ENCODE peak calls at places on chromosome 2, in six cellular contexts. K is mesendoderm, O is IMR-90, A is H9, G is trophoblast cell, C is H1. F is an unnamed sample.

GRCh38 chr2:113010088-113010487 is 4.8 kb downstream of the IL36A start:
- DNase-seq in K (peak; percentile 1), O (peak; percentile 2), A (no peak), G (peak; percentile 17), C (no peak), F (no peak)

GRCh38 chr2:185108588-185108987 is 510.3 kb downstream of the ZNF804A start:
- DNase-seq in K (peak; percentile 4), O (no peak), A (no peak), G (no peak), C (no peak), F (no peak)

GRCh38 chr2:62415019-62415431 is 91.0 kb downstream of the TMEM17 start:
- DNase-seq in K (no peak), O (no peak), A (no peak), G (no peak), C (no peak), F (no peak)

GRCh38 chr2:43454791-43455190 is 141.0 kb downstream of the THADA start:
- DNase-seq in K (no peak), O (no peak), A (no peak), G (no peak), C (no peak), F (no peak)

GRCh38 chr2:84906900-84907714 is 1.7 kb downstream of the TMSB10 start:
- DNase-seq in K (peak; percentile 92), O (peak; percentile 75), A (peak; percentile 63), G (peak; percentile 82), C (no peak), F (peak; percentile 61)

GRCh38 chr2:209986405-209986804 is 16.0 kb upstream of the RPE start:
- DNase-seq in K (no peak), O (no peak), A (no peak), G (no peak), C (no peak), F (no peak)

GRCh38 chr2:79131687-79132086 is 11.4 kb downstream of the REG1A start:
- DNase-seq in K (no peak), O (no peak), A (no peak), G (no peak), C (no peak), F (no peak)

GRCh38 chr2:118122768-118123335 is 34.6 kb downstream of the INSIG2 start:
- DNase-seq in K (peak; percentile 41), O (no peak), A (no peak), G (no peak), C (no peak), F (no peak)

GRCh38 chr2:162113771-162114168 is 38.3 kb downstream of the GCG start:
- DNase-seq in K (peak; percentile 73), O (peak; percentile 80), A (no peak), G (peak; percentile 52), C (no peak), F (no peak)

DNA sequence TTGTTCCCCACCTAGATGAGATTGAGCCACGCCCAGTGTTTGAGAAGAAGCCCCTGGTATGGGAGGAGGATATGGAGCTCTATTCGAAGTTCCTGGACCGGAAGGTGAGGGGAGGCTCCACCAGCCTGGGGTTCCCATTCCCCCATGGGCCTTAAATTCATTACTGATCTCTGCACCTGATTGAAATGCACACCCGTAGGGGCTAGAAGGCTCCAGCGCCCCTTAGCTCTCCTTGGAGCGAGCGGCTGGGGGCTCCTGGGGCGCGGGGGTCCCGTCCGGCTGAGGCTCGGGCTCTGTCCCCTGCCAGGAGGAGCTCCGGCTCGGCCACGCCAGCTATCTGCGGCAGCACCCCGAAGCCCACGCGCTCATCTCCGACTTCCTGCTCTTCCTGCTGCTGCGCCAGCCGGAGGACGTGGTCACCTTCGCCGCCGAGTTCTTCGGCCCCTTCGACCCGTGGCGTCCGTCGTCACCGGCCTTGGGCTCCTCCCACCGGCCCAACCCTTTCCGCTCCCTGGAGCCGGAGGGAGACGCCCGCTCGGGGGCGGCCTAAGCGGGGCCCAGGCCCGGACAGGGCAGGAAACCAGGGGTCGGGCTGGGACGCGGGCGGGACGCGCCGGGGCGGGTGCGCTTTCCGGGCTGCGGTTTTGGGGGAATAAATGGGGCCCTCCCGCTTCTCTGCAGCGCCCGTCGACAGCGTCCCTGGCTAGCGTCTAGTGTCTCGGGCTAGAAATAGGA is 10.9 kb downstream of the CATIP start:
- DNase-seq in K (peak; percentile 84), O (peak; percentile 32), A (peak; percentile 86), G (peak; percentile 79), C (peak; percentile 34), F (peak; percentile 61)
- H4K8ac ChIP-seq in K (peak overlapping the region; percentile 88), O (peak overlapping the region; percentile 88), A (no peak overlapping the region), G (peak overlapping the region; percentile 94), C (peak overlapping the region; percentile 15), F (peak overlapping the region; percentile 73)

DNA sequence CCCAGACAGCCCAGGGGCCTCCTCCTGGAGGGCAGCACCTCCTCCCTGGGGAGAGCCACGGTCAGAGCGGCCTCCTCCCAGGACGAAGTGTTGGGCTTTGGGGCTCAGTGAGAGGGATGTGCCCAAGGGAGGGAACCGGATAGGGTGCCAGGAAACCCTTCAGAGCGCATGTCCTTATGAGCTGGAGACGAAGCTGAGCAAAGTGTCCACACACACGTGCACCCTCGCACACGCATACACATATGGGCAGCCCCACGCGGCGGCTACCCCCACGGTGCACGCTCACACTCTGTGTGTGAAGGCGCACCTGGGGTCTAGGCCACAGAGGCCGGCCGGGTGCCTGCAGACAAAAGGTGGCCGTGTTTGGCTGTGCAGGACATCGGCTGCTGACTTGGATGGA is 106.1 kb upstream of the HDAC4 start:
- DNase-seq in K (no peak), O (no peak), A (no peak), G (no peak), C (no peak), F (no peak)
- H4K8ac ChIP-seq in K (no peak overlapping the region), O (no peak overlapping the region), A (no peak overlapping the region), G (no peak overlapping the region), C (no peak overlapping the region), F (no peak overlapping the region)

GRCh38 chr2:41989503-41990180 is 58.2 kb upstream of the PKDCC start:
- DNase-seq in K (no peak), O (peak; percentile 9), A (no peak), G (no peak), C (no peak), F (no peak)
- H4K8ac ChIP-seq in K (no peak overlapping the region), O (no peak overlapping the region), A (no peak overlapping the region), G (no peak overlapping the region), C (peak overlapping the region; percentile 53), F (no peak overlapping the region)

GRCh38 chr2:48259811-48260210 is 270.1 kb upstream of the STON1 start:
- DNase-seq in K (no peak), O (no peak), A (no peak), G (peak; percentile 72), C (no peak), F (no peak)
- H4K8ac ChIP-seq in K (no peak overlapping the region), O (no peak overlapping the region), A (no peak overlapping the region), G (no peak overlapping the region), C (no peak overlapping the region), F (no peak overlapping the region)

DNA sequence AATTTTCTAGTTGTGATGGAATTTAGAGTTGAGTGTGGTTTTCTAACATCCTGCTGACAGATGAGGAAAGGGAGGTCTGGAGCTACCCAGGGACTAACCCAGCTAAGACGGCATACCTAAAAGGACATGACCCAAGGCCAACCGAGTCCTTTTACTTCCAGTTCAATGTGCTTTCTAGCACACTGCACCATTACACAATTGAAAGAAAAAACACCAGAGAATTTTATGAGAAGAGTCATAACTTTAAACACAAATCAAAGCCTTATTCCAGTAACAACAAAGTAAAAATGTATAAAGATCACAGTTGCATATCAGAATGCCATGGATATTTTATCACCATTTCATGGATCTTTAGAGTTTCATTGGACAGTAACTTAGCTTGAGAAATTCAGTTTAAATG is 480.3 kb downstream of the MEIS1 start:
- DNase-seq in K (no peak), O (peak; percentile 20), A (no peak), G (no peak), C (no peak), F (no peak)
- H4K8ac ChIP-seq in K (no peak overlapping the region), O (peak overlapping the region; percentile 82), A (no peak overlapping the region), G (no peak overlapping the region), C (no peak overlapping the region), F (no peak overlapping the region)